ENCODE peak calls at places on chromosomes 11 and 22, in six cellular contexts. E, V, F, P, N and K are unnamed samples.

GRCh38 chr11:26442131-26442530 is 110.2 kb downstream of the ANO3 start:
- DNase-seq in V (no peak), N (no peak), F (no peak), E (no peak), P (peak), K (no peak)

GRCh38 chr11:15941206-15941770 is 415.1 kb downstream of the SOX6 start:
- DNase-seq in N (peak), E (peak), P (no peak), F (no peak), V (no peak), K (no peak)

GRCh38 chr22:45164217-45165123 is 745 bp downstream of the NUP50 start:
- DNase-seq in P (no peak), E (peak), F (peak), V (no peak), N (peak), K (no peak)

GRCh38 chr11:34284836-34285235 is 73.0 kb downstream of the ABTB2 start:
- DNase-seq in V (no peak), P (no peak), N (no peak), F (no peak), E (no peak), K (no peak)

GRCh38 chr11:110710520-110711381 is 1.5 kb downstream of the ARHGAP20 start:
- DNase-seq in N (peak), V (no peak), F (peak), E (no peak), P (peak), K (no peak)

GRCh38 chr22:50218996-50219727 is 18.4 kb downstream of the SELENOO start:
- DNase-seq in V (no peak), N (peak), E (no peak), P (peak), F (peak), K (peak)

GRCh38 chr11:116874251-116874650 is 36.8 kb upstream of the APOA1 start:
- DNase-seq in E (no peak), F (no peak), N (no peak), P (no peak), V (no peak), K (no peak)

GRCh38 chr11:328012-328411 is 7.4 kb upstream of the IFITM3 start:
- DNase-seq in E (no peak), P (no peak), N (no peak), F (no peak), V (no peak), K (no peak)

GRCh38 chr22:45426387-45426786 is 12.9 kb downstream of the RIBC2 start:
- DNase-seq in P (no peak), N (no peak), F (no peak), E (no peak), V (no peak), K (no peak)

GRCh38 chr11:36240178-36240577 is 49.0 kb downstream of the COMMD9 start:
- DNase-seq in P (no peak), F (no peak), N (no peak), V (no peak), E (no peak), K (no peak)

GRCh38 chr11:66470015-66470414 is 3.3 kb downstream of the PELI3 start:
- DNase-seq in E (no peak), N (no peak), V (no peak), F (no peak), P (no peak), K (no peak)

GRCh38 chr11:113398669-113399430 is 11.3 kb downstream of the ANKK1 start:
- DNase-seq in E (no peak), F (no peak), N (no peak), V (no peak), P (no peak), K (no peak)

GRCh38 chr11:117805048-117805447 is 8.0 kb upstream of the DSCAML1 start:
- DNase-seq in V (no peak), E (no peak), N (no peak), F (no peak), P (no peak), K (no peak)

GRCh38 chr11:44823006-44823405 is 96.2 kb downstream of the TSPAN18 start:
- DNase-seq in E (no peak), F (no peak), N (no peak), P (no peak), V (no peak), K (no peak)

GRCh38 chr11:70415176-70415575 is 16.8 kb downstream of the CTTN start:
- DNase-seq in E (no peak), P (no peak), F (no peak), V (no peak), N (no peak), K (no peak)

GRCh38 chr11:1217151-1217550 is 5.7 kb upstream of the MUC5B start:
- DNase-seq in F (no peak), V (no peak), P (no peak), E (no peak), N (no peak), K (no peak)

GRCh38 chr11:47236482-47236881 is 12.1 kb downstream of the ACP2 start:
- DNase-seq in P (no peak), F (peak), V (no peak), N (peak), E (no peak), K (peak)

GRCh38 chr11:95282337-95282751 is 51.3 kb upstream of the SESN3 start:
- DNase-seq in N (no peak), P (no peak), E (no peak), F (no peak), V (no peak), K (peak)

GRCh38 chr11:75214411-75214821 is 26.2 kb upstream of the TPBGL start:
- DNase-seq in E (peak), F (no peak), V (peak), P (peak), N (peak), K (peak)

GRCh38 chr11:118608268-118609214 is 1.1 kb downstream of the PHLDB1 start:
- DNase-seq in N (peak), P (peak), F (no peak), E (peak), V (peak), K (no peak)

GRCh38 chr11:111540114-111540920 is at the start of gene LAYN:
- DNase-seq in V (peak), P (peak), E (peak), N (no peak), F (peak), K (peak)

GRCh38 chr11:128388182-128388815 is 199.1 kb downstream of the ETS1 start:
- DNase-seq in E (no peak), F (no peak), P (no peak), N (no peak), V (no peak), K (no peak)

GRCh38 chr11:78022397-78023396 is at the start of gene KCTD14:
- DNase-seq in P (no peak), V (no peak), E (no peak), N (no peak), F (no peak), K (no peak)

GRCh38 chr11:1501421-1502167 is 15.0 kb upstream of the MOB2 start:
- DNase-seq in N (no peak), F (no peak), P (no peak), E (no peak), V (no peak), K (no peak)

GRCh38 chr22:33821290-33821689 is 99.0 kb downstream of the LARGE1 start:
- DNase-seq in E (no peak), V (no peak), F (no peak), N (no peak), P (no peak), K (no peak)

GRCh38 chr11:46999217-46999616 is 62.7 kb downstream of the CSTPP1 start:
- DNase-seq in V (no peak), E (no peak), P (no peak), N (no peak), F (no peak), K (no peak)